ENCODE peak calls at places on chromosome 9, in ten cellular contexts. V is right atrium auricular region, A is neural crest cell, I is HFF-Myc, L is GM13976, J is stomach, F is HCT116, B is coronary artery, Y is cardiac muscle cell, H is natural killer cell. R is an unnamed sample.

GRCh38 chr9:29613773-29614172 is 2040.5 kb upstream of the C9orf72 start:
- DNase-seq in A (no peak), L (no peak), J (no peak), I (no peak), Y (no peak), H (no peak), F (no peak), V (no peak), B (no peak), R (no peak)

GRCh38 chr9:89319015-89319905 is 960 bp downstream of the SECISBP2 start:
- DNase-seq in B (no peak), H (no peak), A (no peak), I (no peak), L (no peak), F (no peak), J (no peak), V (no peak), Y (no peak), R (no peak)

GRCh38 chr9:2120926-2121689 is 106.0 kb downstream of the SMARCA2 start:
- DNase-seq in A (no peak), B (no peak), Y (no peak), F (peak; percentile 7), L (no peak), I (no peak), V (no peak), H (no peak), J (no peak), R (no peak)

GRCh38 chr9:34197756-34198711 is 19.2 kb downstream of the UBAP1 start:
- DNase-seq in V (no peak), Y (no peak), B (no peak), F (no peak), H (no peak), I (no peak), A (no peak), J (peak; percentile 45), L (no peak), R (peak; percentile 7)

GRCh38 chr9:4821133-4821532 is 28.4 kb downstream of the RCL1 start:
- DNase-seq in L (no peak), V (no peak), A (no peak), J (no peak), Y (no peak), H (no peak), I (no peak), B (no peak), F (no peak), R (no peak)

GRCh38 chr9:111598730-111599091 is 736 bp downstream of the PTGR1 start:
- DNase-seq in V (peak; percentile 74), J (peak; percentile 41), A (no peak), B (peak; percentile 74), L (peak; percentile 41), Y (peak; percentile 3), I (no peak), H (no peak), F (no peak), R (no peak)

GRCh38 chr9:22354699-22355384 is 91.8 kb upstream of the DMRTA1 start:
- DNase-seq in A (no peak), Y (no peak), I (no peak), F (no peak), L (no peak), J (no peak), B (no peak), V (no peak), H (no peak), R (no peak)

GRCh38 chr9:120583958-120584369 is 4.0 kb upstream of the CDK5RAP2 start:
- DNase-seq in L (peak; percentile 47), H (peak; percentile 24), B (no peak), V (peak; percentile 62), J (peak; percentile 28), Y (no peak), F (peak; percentile 16), I (peak; percentile 79), A (peak; percentile 41), R (peak; percentile 38)

GRCh38 chr9:89668216-89668867 is 63.5 kb downstream of the GADD45G start:
- DNase-seq in A (no peak), V (no peak), Y (no peak), L (no peak), F (no peak), H (no peak), J (peak; percentile 64), B (no peak), I (no peak), R (no peak)

DNA sequence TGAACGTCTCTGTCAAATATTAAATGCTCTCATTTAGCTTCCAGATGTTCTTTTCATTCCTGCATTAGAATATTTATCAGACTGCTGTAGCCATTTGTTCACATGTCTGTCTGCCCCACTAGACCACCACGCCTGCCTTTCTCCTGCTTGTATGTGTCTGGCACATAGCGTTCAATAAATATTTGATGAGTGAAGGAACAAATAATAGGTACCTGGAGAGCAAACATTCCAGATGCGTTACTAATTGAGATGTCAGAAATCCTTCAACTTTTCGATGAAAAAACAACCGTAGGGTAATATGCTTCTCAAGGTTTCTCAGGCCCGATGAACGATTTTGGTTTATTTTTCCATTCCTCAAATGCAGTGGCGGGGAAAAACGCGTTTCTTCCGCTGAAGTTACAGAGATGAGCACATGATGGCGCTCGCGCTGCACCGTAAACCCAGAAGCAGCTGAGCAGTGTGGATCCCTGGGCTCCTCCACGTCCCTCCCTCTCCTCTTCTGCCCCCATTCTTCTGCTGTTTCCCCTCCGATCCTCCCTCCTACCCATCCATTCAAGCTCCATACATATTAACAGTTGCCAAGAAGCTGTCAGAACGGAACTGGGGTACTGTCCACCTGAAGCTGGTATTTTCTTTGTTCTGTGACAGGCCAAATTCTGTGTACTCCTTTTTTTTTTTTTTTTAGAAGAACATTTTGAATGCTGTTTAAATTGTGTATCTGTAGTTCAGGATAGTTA is 245.4 kb downstream of the MPDZ start:
- DNase-seq in L (peak; percentile 63), Y (peak; percentile 80), V (peak; percentile 80), J (peak; percentile 62), I (peak; percentile 30), B (no peak), A (peak; percentile 70), F (peak; percentile 51), H (no peak), R (peak; percentile 37)
- TF ChIP-seq CTCF in L (peak; percentile 48), Y (peak; percentile 78), V (peak; percentile 87), J (peak; percentile 54), I (peak; percentile 73), B (peak; percentile 60), A (peak; percentile 91), F (peak; percentile 78), H (no peak), R (peak; percentile 75)

DNA sequence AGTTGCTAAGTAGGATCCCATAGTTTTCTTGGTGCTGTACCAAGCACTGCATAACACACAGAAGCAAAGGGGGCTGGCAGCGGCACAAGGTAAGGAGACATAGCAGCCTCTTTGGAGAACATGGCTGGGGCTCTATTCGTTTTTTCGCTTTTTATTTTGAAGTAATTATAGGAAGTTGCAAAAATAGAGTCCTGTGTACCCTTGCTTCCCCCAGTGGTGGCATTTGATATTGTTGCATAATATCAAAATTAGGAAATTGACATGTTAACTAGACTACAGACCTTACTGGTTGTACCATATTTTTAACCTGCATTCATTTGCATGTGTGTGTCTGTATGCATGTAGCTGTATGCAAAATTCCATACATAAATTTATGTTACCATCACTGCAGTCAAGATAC is 6.6 kb upstream of the UBQLN1 start:
- DNase-seq in L (no peak), I (no peak), F (no peak), V (no peak), Y (no peak), A (no peak), B (no peak), H (no peak), J (no peak), R (no peak)
- TF ChIP-seq CTCF in L (no peak), I (peak; percentile 20), F (peak; percentile 53), V (peak; percentile 45), Y (peak; percentile 23), A (peak; percentile 38), B (no peak), H (peak; percentile 34), J (peak; percentile 31), R (peak; percentile 50)

GRCh38 chr9:98437458-98438034 is 182.1 kb upstream of the TBC1D2 start:
- DNase-seq in I (no peak), A (no peak), Y (no peak), F (no peak), V (no peak), L (no peak), J (no peak), B (peak; percentile 4), H (no peak), R (no peak)

GRCh38 chr9:98438701-98439100 is 183.3 kb upstream of the TBC1D2 start:
- DNase-seq in J (no peak), L (no peak), B (no peak), I (no peak), V (no peak), Y (no peak), A (no peak), H (no peak), F (no peak), R (no peak)

GRCh38 chr9:98442541-98442940 is 187.1 kb upstream of the TBC1D2 start:
- DNase-seq in I (no peak), A (no peak), V (no peak), L (no peak), H (no peak), J (no peak), B (no peak), Y (no peak), F (no peak), R (no peak)

GRCh38 chr9:98445576-98445975 is 190.1 kb upstream of the TBC1D2 start:
- DNase-seq in L (no peak), H (no peak), F (no peak), Y (no peak), B (no peak), J (no peak), A (no peak), V (no peak), I (no peak), R (no peak)

GRCh38 chr9:98442114-98442513 is 186.7 kb upstream of the TBC1D2 start:
- DNase-seq in V (no peak), H (no peak), B (no peak), L (no peak), Y (no peak), A (no peak), I (no peak), J (no peak), F (no peak), R (no peak)
- TF ChIP-seq CTCF in V (no peak), H (no peak), B (no peak), L (no peak), Y (no peak), A (no peak), I (no peak), J (no peak), F (no peak), R (no peak)

DNA sequence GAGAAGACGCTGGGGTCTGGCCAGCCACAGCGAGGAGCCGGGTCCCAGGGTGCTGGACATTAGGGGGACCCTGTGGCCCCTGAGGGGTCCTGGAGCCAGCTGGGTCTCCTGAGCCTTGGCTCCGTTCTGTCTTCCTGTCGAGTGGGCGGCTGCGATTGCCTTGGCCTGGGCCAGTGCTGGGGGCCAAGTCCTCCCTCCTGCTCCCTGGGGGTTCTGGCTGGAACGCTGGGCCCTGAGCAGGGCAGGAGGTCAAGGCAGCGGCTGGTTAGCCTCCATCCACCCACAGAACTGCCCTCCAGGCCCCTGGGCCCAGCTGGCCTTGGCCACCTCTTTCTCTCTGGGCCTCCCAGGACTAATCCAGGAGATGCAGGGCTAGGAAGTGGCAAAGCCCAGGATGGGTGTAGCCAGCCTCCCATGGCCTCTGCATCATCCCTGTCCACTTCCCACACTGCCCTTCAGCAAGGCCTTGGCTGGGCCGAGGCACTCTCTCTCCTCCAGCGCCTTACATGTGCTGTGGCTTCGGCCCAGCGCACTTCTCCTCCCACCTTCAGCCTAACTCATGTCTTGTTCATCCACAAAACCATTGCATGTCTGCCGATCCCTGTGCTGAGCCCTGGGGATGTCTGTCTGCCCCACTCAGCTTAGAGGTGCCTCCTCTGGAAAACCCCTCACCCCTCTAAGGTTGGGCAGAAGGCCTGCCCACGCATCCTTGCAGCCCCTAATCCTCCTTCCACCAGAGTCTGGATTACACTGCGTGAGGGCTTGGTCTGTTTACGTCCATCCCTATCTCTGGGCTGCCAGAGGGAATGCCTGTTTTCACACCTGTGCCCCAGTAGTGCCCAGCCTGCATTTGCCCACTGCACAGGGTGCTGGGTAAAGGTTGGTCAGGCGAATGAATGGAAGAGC is 5.0 kb downstream of the LAMC3 start:
- DNase-seq in I (no peak), L (no peak), H (no peak), A (no peak), Y (no peak), B (no peak), V (no peak), J (no peak), F (no peak), R (no peak)
- TF ChIP-seq CTCF in I (no peak), L (no peak), H (no peak), A (no peak), Y (no peak), B (no peak), V (no peak), J (no peak), F (no peak), R (no peak)

R was measured in PC-9.